ENCODE peak calls at places on chromosome 11, in nine cellular contexts. R is MM.1S; P is activated CD4-positive, alpha-beta T cell treated with anti-CD3 and anti-CD28 coated beads, Interleukin-2, amount 10 ng/mL, durations not matched to agents 7 days and 5 days; Q is hippocampal formation; H is fibroblast of mammary gland; G is adrenal gland; F is DMS79; C is B cell; X is cardiac fibroblast. M is an unnamed sample.

GRCh38 chr11:34316347-34317037 is 41.3 kb downstream of the ABTB2 start:
- DNase-seq in Q (no peak), P (no peak), R (no peak), G (no peak), C (no peak), F (no peak), H (no peak), X (peak), M (no peak)

GRCh38 chr11:78265326-78265725 is 76.6 kb downstream of the USP35 start:
- DNase-seq in R (no peak), P (no peak), G (no peak), F (no peak), C (no peak), H (peak), Q (no peak), X (peak), M (no peak)

GRCh38 chr11:40276960-40277359 is 1182.5 kb downstream of the LRRC4C start:
- DNase-seq in Q (no peak), X (no peak), P (no peak), G (no peak), H (no peak), R (no peak), C (no peak), F (no peak), M (no peak)

GRCh38 chr11:69870772-69871171 is 51.6 kb upstream of the FGF3 start:
- DNase-seq in F (no peak), R (no peak), P (no peak), C (no peak), X (peak), H (no peak), G (no peak), Q (no peak), M (no peak)

GRCh38 chr11:124446926-124447325 is 1.4 kb upstream of the OR8B8 start:
- DNase-seq in R (no peak), G (no peak), X (peak), P (no peak), C (no peak), H (peak), Q (no peak), F (no peak), M (no peak)

GRCh38 chr11:73286240-73286810 is 14.2 kb downstream of the P2RY6 start:
- DNase-seq in H (no peak), P (no peak), R (no peak), F (no peak), Q (no peak), C (no peak), X (no peak), G (no peak), M (no peak)

GRCh38 chr11:64894070-64894811 is 15.8 kb upstream of the EHD1 start:
- DNase-seq in G (peak), C (peak), H (peak), P (peak), Q (peak), F (peak), R (peak), X (peak), M (no peak)

GRCh38 chr11:69321877-69322350 is 28.0 kb downstream of the MYEOV start:
- DNase-seq in X (peak), G (no peak), F (no peak), Q (no peak), R (no peak), H (peak), P (no peak), C (no peak), M (no peak)

GRCh38 chr11:71423181-71423790 is 24.9 kb downstream of the DHCR7 start:
- DNase-seq in C (no peak), R (peak), F (no peak), X (no peak), P (no peak), Q (no peak), H (no peak), G (no peak), M (no peak)

GRCh38 chr11:44387825-44388224 is 77.9 kb upstream of the ALX4 start:
- DNase-seq in H (no peak), G (no peak), F (no peak), R (no peak), X (no peak), C (no peak), Q (no peak), P (no peak), M (no peak)

GRCh38 chr11:122700676-122701075 is 45.2 kb downstream of the UBASH3B start:
- DNase-seq in G (no peak), Q (no peak), X (no peak), P (no peak), H (no peak), R (no peak), C (no peak), F (no peak), M (no peak)

GRCh38 chr11:976431-977160 is 50.9 kb downstream of the AP2A2 start:
- DNase-seq in R (no peak), H (peak), G (no peak), C (no peak), F (no peak), X (peak), P (peak), Q (peak), M (no peak)

GRCh38 chr11:33935466-33935865 is 43.6 kb upstream of the LMO2 start:
- DNase-seq in G (no peak), R (no peak), F (no peak), H (no peak), Q (no peak), C (no peak), P (no peak), X (no peak), M (no peak)

GRCh38 chr11:41461057-41461681 is 1.7 kb upstream of the LRRC4C start:
- DNase-seq in Q (no peak), H (peak), F (no peak), C (peak), P (no peak), R (peak), X (peak), G (no peak), M (no peak)

GRCh38 chr11:46050065-46050464 is 71.2 kb downstream of the PHF21A start:
- DNase-seq in X (peak), C (no peak), Q (no peak), P (no peak), F (no peak), G (peak), H (peak), R (no peak), M (no peak)

GRCh38 chr11:125082611-125083311 is 19.7 kb downstream of the SLC37A2 start:
- DNase-seq in G (peak), X (peak), P (no peak), H (peak), C (no peak), F (no peak), Q (no peak), R (no peak), M (no peak)

GRCh38 chr11:27124514-27125264 is 84.1 kb downstream of the BBOX1 start:
- DNase-seq in C (no peak), R (no peak), G (no peak), P (no peak), H (peak), X (peak), Q (no peak), F (no peak), M (no peak)

GRCh38 chr11:116657842-116658825 is 114.7 kb downstream of the BUD13 start:
- DNase-seq in X (no peak), R (no peak), G (no peak), Q (no peak), H (no peak), P (no peak), C (no peak), F (no peak), M (no peak)

GRCh38 chr11:134850566-134850965 is 438.5 kb upstream of the B3GAT1 start:
- DNase-seq in Q (no peak), P (no peak), H (no peak), C (no peak), F (no peak), X (no peak), R (no peak), G (no peak), M (no peak)

GRCh38 chr11:93370260-93370659 is 39.7 kb downstream of the DEUP1 start:
- DNase-seq in H (peak), R (no peak), F (no peak), Q (no peak), P (no peak), G (no peak), X (peak), C (no peak), M (no peak)

GRCh38 chr11:88250566-88251080 is 75.4 kb upstream of the RAB38 start:
- DNase-seq in C (no peak), P (no peak), H (no peak), X (no peak), G (no peak), F (no peak), R (no peak), Q (no peak), M (no peak)

GRCh38 chr11:8309862-8310261 is 46.2 kb upstream of the LMO1 start:
- DNase-seq in G (no peak), Q (no peak), X (no peak), H (no peak), C (no peak), R (no peak), P (no peak), F (no peak), M (no peak)

GRCh38 chr11:64246874-64247728 is at the start of gene PPP1R14B:
- DNase-seq in R (peak), Q (peak), P (peak), F (peak), H (peak), X (peak), G (peak), C (peak), M (peak)

GRCh38 chr11:34970480-34970879 is 54.1 kb downstream of the PDHX start:
- DNase-seq in C (no peak), P (no peak), G (no peak), X (no peak), R (peak), F (no peak), Q (no peak), H (peak), M (no peak)

GRCh38 chr11:120273432-120273831 is 33.5 kb downstream of the POU2F3 start:
- DNase-seq in X (peak), R (no peak), P (no peak), Q (no peak), C (no peak), F (no peak), H (peak), G (no peak), M (no peak)

GRCh38 chr11:76616676-76617552 is 53.6 kb downstream of the LRRC32 start:
- DNase-seq in Q (no peak), F (no peak), R (no peak), H (no peak), X (no peak), C (no peak), G (peak), P (no peak), M (no peak)

GRCh38 chr11:58628446-58628845 is 6.0 kb downstream of the CNTF start:
- DNase-seq in P (no peak), Q (no peak), C (no peak), H (peak), F (no peak), G (peak), R (no peak), X (peak), M (no peak)

M was measured in NCI-H187 treated with DMSO at 0.1 percent for 48 hours.